ENCODE peak calls at places on chromosome 7, in six cellular contexts. Q, P, E, W, N and H are unnamed samples.

GRCh38 chr7:55588379-55588699 is 16.0 kb upstream of the VOPP1 start:
- DNase-seq in Q (no peak), E (no peak), N (no peak), W (no peak), P (no peak), H (no peak)

GRCh38 chr7:44067064-44067951 is 1.9 kb upstream of the PGAM2 start:
- DNase-seq in P (no peak), E (no peak), Q (no peak), W (no peak), N (no peak), H (no peak)

GRCh38 chr7:128867842-128868623 is 5.4 kb downstream of the ATP6V1F start:
- DNase-seq in N (peak; percentile 51), W (no peak), E (peak; percentile 48), Q (no peak), P (no peak), H (no peak)

GRCh38 chr7:67423058-67423457 is 426.4 kb downstream of the TYW1 start:
- DNase-seq in Q (no peak), P (no peak), E (no peak), W (no peak), N (no peak), H (no peak)

GRCh38 chr7:909358-910329 is 33.3 kb downstream of the GET4 start:
- DNase-seq in P (peak; percentile 53), E (peak; percentile 87), Q (no peak), W (peak; percentile 39), N (peak; percentile 15), H (peak; percentile 73)

GRCh38 chr7:5283421-5284303 is 919 bp downstream of the SLC29A4 start:
- DNase-seq in P (peak; percentile 34), Q (no peak), W (no peak), E (peak; percentile 27), N (no peak), H (no peak)

GRCh38 chr7:27678617-27679260 is 16.1 kb upstream of the HIBADH start:
- DNase-seq in Q (no peak), N (peak; percentile 58), W (peak; percentile 19), P (no peak), E (no peak), H (no peak)

GRCh38 chr7:84060760-84061261 is 133.8 kb downstream of the SEMA3A start:
- DNase-seq in P (no peak), N (peak; percentile 55), E (no peak), Q (no peak), W (no peak), H (no peak)

GRCh38 chr7:33287738-33288137 is 158.4 kb downstream of the BBS9 start:
- DNase-seq in E (no peak), N (no peak), W (no peak), P (no peak), Q (no peak), H (no peak)

GRCh38 chr7:27873981-27874957 is 134.3 kb downstream of the TAX1BP1 start:
- DNase-seq in Q (no peak), P (peak; percentile 89), E (peak; percentile 78), W (peak; percentile 34), N (peak; percentile 19), H (peak; percentile 88)

GRCh38 chr7:23055582-23056178 is 41.8 kb upstream of the HYCC1 start:
- DNase-seq in W (peak; percentile 83), P (peak; percentile 41), N (peak; percentile 77), E (peak; percentile 55), Q (peak; percentile 45), H (peak; percentile 51)

GRCh38 chr7:103689262-103689661 is 243.3 kb upstream of the SLC26A5 start:
- DNase-seq in P (no peak), Q (no peak), N (peak; percentile 46), W (peak; percentile 38), E (no peak), H (no peak)

GRCh38 chr7:96179863-96180262 is 142.0 kb downstream of the SLC25A13 start:
- DNase-seq in E (no peak), Q (no peak), P (no peak), W (peak; percentile 31), N (peak; percentile 10), H (no peak)

GRCh38 chr7:158348446-158348845 is 239.2 kb downstream of the PTPRN2 start:
- DNase-seq in N (no peak), Q (no peak), W (no peak), E (no peak), P (no peak), H (no peak)

GRCh38 chr7:75971309-75971960 is 23.0 kb downstream of the TMEM120A start:
- DNase-seq in Q (no peak), E (no peak), W (no peak), P (no peak), N (no peak), H (no peak)
- H3K27ac ChIP-seq in Q (no peak overlapping the region), E (no peak overlapping the region), W (no peak overlapping the region), P (no peak overlapping the region), N (no peak overlapping the region), H (no peak overlapping the region)

GRCh38 chr7:39238209-39238869 is 260.6 kb downstream of the POU6F2 start:
- DNase-seq in Q (no peak), N (no peak), W (no peak), P (no peak), E (peak; percentile 17), H (no peak)
- TF ChIP-seq CTCF in Q (no peak), N (no peak), W (no peak), P (no peak), E (no peak), H (no peak)

GRCh38 chr7:131553906-131554305 is 2.5 kb downstream of the PODXL start:
- DNase-seq in E (no peak), P (no peak), W (no peak), N (no peak), Q (no peak), H (no peak)
- H3K27ac ChIP-seq in E (no peak overlapping the region), P (peak overlapping the region; percentile 36), W (no peak overlapping the region), N (no peak overlapping the region), Q (no peak overlapping the region), H (no peak overlapping the region)

GRCh38 chr7:40231796-40232195 is 97.0 kb downstream of the SUGCT start:
- DNase-seq in W (no peak), P (no peak), N (no peak), Q (no peak), E (no peak), H (no peak)

GRCh38 chr7:40230086-40230485 is 95.3 kb downstream of the SUGCT start:
- DNase-seq in W (no peak), N (no peak), Q (no peak), P (no peak), E (no peak), H (no peak)

GRCh38 chr7:40234046-40234445 is 99.2 kb downstream of the SUGCT start:
- DNase-seq in Q (no peak), N (no peak), E (peak; percentile 69), W (no peak), P (no peak), H (no peak)

GRCh38 chr7:40234666-40235065 is 99.9 kb downstream of the SUGCT start:
- DNase-seq in N (no peak), E (no peak), W (no peak), Q (no peak), P (no peak), H (no peak)

GRCh38 chr7:40232242-40232929 is 97.6 kb downstream of the SUGCT start:
- DNase-seq in P (peak; percentile 23), W (peak; percentile 81), E (peak; percentile 41), N (peak; percentile 80), Q (peak; percentile 29), H (peak; percentile 47)
- TF ChIP-seq CTCF in P (peak; percentile 50), W (peak; percentile 67), E (peak; percentile 52), N (peak; percentile 81), Q (peak; percentile 66), H (peak; percentile 45)

GRCh38 chr7:100364480-100364879 is 6.6 kb downstream of the PILRB start:
- DNase-seq in N (no peak), E (no peak), Q (no peak), P (no peak), W (no peak), H (no peak)
- H3K27ac ChIP-seq in N (no peak overlapping the region), E (no peak overlapping the region), Q (no peak overlapping the region), P (no peak overlapping the region), W (no peak overlapping the region), H (no peak overlapping the region)

GRCh38 chr7:34558026-34558425 is 100.0 kb upstream of the NPSR1 start:
- DNase-seq in Q (no peak), P (no peak), N (no peak), W (no peak), E (no peak), H (no peak)
- TF ChIP-seq CTCF in Q (no peak), P (no peak), N (no peak), W (no peak), E (no peak), H (no peak)

GRCh38 chr7:2404714-2405119 is 1.3 kb downstream of the CHST12 start:
- DNase-seq in Q (no peak), E (no peak), P (no peak), N (no peak), W (no peak), H (no peak)
- H3K27ac ChIP-seq in Q (no peak overlapping the region), E (no peak overlapping the region), P (no peak overlapping the region), N (no peak overlapping the region), W (no peak overlapping the region), H (peak overlapping the region; percentile 86)

DNA sequence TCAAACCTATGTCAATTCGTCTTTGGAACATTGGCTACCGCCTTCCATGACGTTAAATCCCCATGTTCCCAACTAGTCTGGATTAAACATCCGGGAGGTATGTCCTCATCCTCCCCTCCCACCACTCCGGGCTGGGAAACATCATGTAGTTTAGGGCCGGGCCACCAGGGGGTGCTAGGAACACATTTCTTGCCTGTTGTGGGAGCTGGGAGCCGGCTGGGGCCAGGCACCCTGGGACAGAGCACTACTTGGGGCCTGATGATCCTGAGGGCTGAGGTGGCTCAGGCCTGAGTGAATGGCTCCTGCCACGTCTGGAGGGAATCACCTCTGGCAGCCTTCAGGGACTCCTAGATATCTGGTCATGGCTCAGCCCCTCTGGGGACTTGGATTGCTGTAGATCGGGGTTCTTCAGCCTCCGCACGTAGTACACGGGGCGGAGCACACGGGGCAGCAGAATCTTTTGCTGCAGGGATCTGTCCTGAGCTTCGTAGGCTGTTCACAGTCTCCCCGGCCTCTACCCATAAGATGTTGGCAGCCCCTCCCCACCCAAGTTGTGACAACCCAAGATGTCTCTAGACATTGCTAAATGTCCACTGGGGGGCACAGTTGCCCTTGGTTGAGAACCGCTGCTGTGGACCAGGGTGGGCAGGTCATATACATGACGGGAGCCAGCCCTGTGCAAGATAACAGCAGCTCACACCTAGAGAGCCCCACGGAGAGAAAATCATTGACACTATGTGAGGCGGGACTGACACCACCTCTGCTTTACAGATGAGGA is 141.2 kb upstream of the ZNF716 start:
- DNase-seq in W (no peak), E (no peak), Q (no peak), P (no peak), N (no peak), H (peak; percentile 72)
- TF ChIP-seq CTCF in W (no peak), E (no peak), Q (no peak), P (no peak), N (no peak), H (peak; percentile 57)

GRCh38 chr7:148563583-148564274 is 26.8 kb upstream of the C7orf33 start:
- DNase-seq in Q (no peak), P (no peak), E (no peak), N (no peak), W (no peak), H (no peak)
- H3K27ac ChIP-seq in Q (no peak overlapping the region), P (no peak overlapping the region), E (peak overlapping the region; percentile 33), N (no peak overlapping the region), W (no peak overlapping the region), H (no peak overlapping the region)